ENCODE peak calls at places on chromosome 20, in ten cellular contexts. Y is astrocyte of the spinal cord; T is PC-3; I is WTC11; M is stimulated activated CD8-positive, alpha-beta memory T cell treated with anti-CD3 and anti-CD28 coated beads, Interleukin-7, amount 100 ng/mL, for 1 hour; L is Ammon's horn; N is stimulated activated CD4-positive, alpha-beta T cell treated with anti-CD3 and anti-CD28 coated beads, Interleukin-1b, Interleukin-23, amount 100 ng/mL, for 1 hour; K is stimulated activated naive CD4-positive, alpha-beta T cell treated with Interleukin-2 at 50 U/mL for 16 hours; D is nephron progenitor cell; G is activated naive CD4-positive, alpha-beta T cell. B is an unnamed sample.

GRCh38 chr20:63626424-63627128 is at the start of gene GMEB2:
- DNase-seq in Y (no peak), T (peak), I (no peak), M (peak), L (peak), N (peak), K (peak), D (peak), G (peak), B (peak)

GRCh38 chr20:57919059-57919458 is 209.2 kb upstream of the PMEPA1 start:
- DNase-seq in Y (no peak), T (no peak), I (no peak), M (no peak), L (no peak), N (no peak), K (no peak), D (no peak), G (no peak), B (no peak)

GRCh38 chr20:63846128-63846771 is 15.0 kb upstream of the ABHD16B start:
- DNase-seq in Y (no peak), T (peak), I (peak), M (no peak), L (no peak), N (no peak), K (no peak), D (peak), G (no peak), B (peak)

GRCh38 chr20:3420211-3420707 is 12.8 kb upstream of the DNAAF9 start:
- DNase-seq in Y (peak), T (peak), I (no peak), M (no peak), L (peak), N (no peak), K (peak), D (no peak), G (no peak), B (peak)

GRCh38 chr20:15700147-15700765 is 873.0 kb downstream of the KIF16B start:
- DNase-seq in Y (no peak), T (no peak), I (peak), M (no peak), L (peak), N (no peak), K (no peak), D (no peak), G (no peak), B (no peak)

GRCh38 chr20:10309326-10309725 is 90.7 kb downstream of the SNAP25 start:
- DNase-seq in Y (peak), T (peak), I (no peak), M (no peak), L (no peak), N (no peak), K (no peak), D (no peak), G (no peak), B (no peak)

GRCh38 chr20:22623211-22623610 is 38.8 kb upstream of the FOXA2 start:
- DNase-seq in Y (no peak), T (peak), I (no peak), M (no peak), L (no peak), N (no peak), K (no peak), D (no peak), G (no peak), B (no peak)

GRCh38 chr20:62377615-62378085 is 9.3 kb upstream of the RPS21 start:
- DNase-seq in Y (no peak), T (no peak), I (no peak), M (no peak), L (no peak), N (no peak), K (no peak), D (no peak), G (no peak), B (no peak)

GRCh38 chr20:24657211-24657610 is 187.8 kb downstream of the SYNDIG1 start:
- DNase-seq in Y (peak), T (peak), I (no peak), M (no peak), L (no peak), N (no peak), K (no peak), D (peak), G (no peak), B (no peak)

GRCh38 chr20:5741089-5741488 is 9.1 kb upstream of the SHLD1 start:
- DNase-seq in Y (no peak), T (no peak), I (no peak), M (no peak), L (no peak), N (no peak), K (no peak), D (no peak), G (no peak), B (no peak)

GRCh38 chr20:47396762-47397476 is 40.4 kb upstream of the ZMYND8 start:
- DNase-seq in Y (no peak), T (no peak), I (no peak), M (no peak), L (no peak), N (no peak), K (no peak), D (no peak), G (no peak), B (no peak)

GRCh38 chr20:56515657-56516381 is 8.7 kb upstream of the FAM209A start:
- DNase-seq in Y (peak), T (peak), I (no peak), M (no peak), L (no peak), N (no peak), K (no peak), D (no peak), G (no peak), B (no peak)

GRCh38 chr20:14477125-14477524 is 139.7 kb upstream of the FLRT3 start:
- DNase-seq in Y (peak), T (no peak), I (no peak), M (no peak), L (no peak), N (no peak), K (no peak), D (no peak), G (no peak), B (no peak)

GRCh38 chr20:50493881-50494253 is 16.3 kb upstream of the PTPN1 start:
- DNase-seq in Y (no peak), T (no peak), I (no peak), M (no peak), L (no peak), N (no peak), K (no peak), D (no peak), G (no peak), B (no peak)

GRCh38 chr20:45037050-45037449 is 63.9 kb downstream of the KCNS1 start:
- DNase-seq in Y (peak), T (peak), I (no peak), M (no peak), L (peak), N (no peak), K (no peak), D (no peak), G (no peak), B (peak)

GRCh38 chr20:15320941-15321340 is 983.5 kb upstream of the FLRT3 start:
- DNase-seq in Y (no peak), T (peak), I (no peak), M (no peak), L (no peak), N (no peak), K (no peak), D (no peak), G (no peak), B (no peak)

GRCh38 chr20:25574411-25574810 is 10.9 kb downstream of the NINL start:
- DNase-seq in Y (peak), T (peak), I (no peak), M (no peak), L (no peak), N (no peak), K (no peak), D (no peak), G (no peak), B (no peak)

GRCh38 chr20:45191926-45192325 is 14.9 kb upstream of the SEMG1 start:
- DNase-seq in Y (no peak), T (no peak), I (no peak), M (no peak), L (no peak), N (no peak), K (no peak), D (no peak), G (no peak), B (no peak)

GRCh38 chr20:34175072-34175471 is 63.0 kb upstream of the EIF2S2 start:
- DNase-seq in Y (no peak), T (no peak), I (no peak), M (no peak), L (no peak), N (no peak), K (no peak), D (no peak), G (no peak), B (no peak)

GRCh38 chr20:61588356-61589054 is 336.4 kb downstream of the CDH4 start:
- DNase-seq in Y (peak), T (no peak), I (no peak), M (no peak), L (no peak), N (no peak), K (no peak), D (peak), G (no peak), B (no peak)

GRCh38 chr20:3276400-3277015 is 37.5 kb upstream of the SLC4A11 start:
- DNase-seq in Y (no peak), T (peak), I (peak), M (no peak), L (peak), N (no peak), K (no peak), D (no peak), G (no peak), B (no peak)

GRCh38 chr20:19419420-19419819 is 207.0 kb downstream of the SLC24A3 start:
- DNase-seq in Y (no peak), T (no peak), I (no peak), M (no peak), L (no peak), N (no peak), K (no peak), D (no peak), G (no peak), B (no peak)

GRCh38 chr20:58878399-58878798 is 25.9 kb downstream of the GNAS start:
- DNase-seq in Y (no peak), T (no peak), I (no peak), M (no peak), L (no peak), N (no peak), K (no peak), D (no peak), G (no peak), B (no peak)

GRCh38 chr20:59777814-59778575 is 155.4 kb downstream of the SYCP2 start:
- DNase-seq in Y (no peak), T (no peak), I (no peak), M (no peak), L (no peak), N (no peak), K (no peak), D (no peak), G (no peak), B (no peak)

GRCh38 chr20:36836591-36837329 is 39.2 kb upstream of the TLDC2 start:
- DNase-seq in Y (peak), T (peak), I (peak), M (no peak), L (peak), N (no peak), K (peak), D (peak), G (peak), B (peak)

GRCh38 chr20:10521068-10521834 is 86.1 kb downstream of the SLX4IP start:
- DNase-seq in Y (peak), T (peak), I (no peak), M (no peak), L (no peak), N (no peak), K (no peak), D (no peak), G (no peak), B (no peak)

GRCh38 chr20:48630342-48631075 is 197.3 kb downstream of the PREX1 start:
- DNase-seq in Y (no peak), T (no peak), I (peak), M (no peak), L (no peak), N (no peak), K (no peak), D (no peak), G (no peak), B (no peak)

GRCh38 chr20:50724851-50725721 is 6.3 kb upstream of the PARD6B start:
- DNase-seq in Y (peak), T (peak), I (peak), M (no peak), L (peak), N (no peak), K (peak), D (peak), G (no peak), B (peak)